ENCODE peak calls at places on chromosomes 3 and 15, in nine cellular contexts. T is stomach; J is lower lobe of right lung; H is CD8-positive, alpha-beta T cell; A is tibial artery; E is pancreas; F is breast epithelium; M is left ventricle myocardium inferior; X is heart right ventricle. Y is an unnamed sample.

GRCh38 chr15:75785771-75786563 is 57.3 kb upstream of the UBE2Q2 start:
- DNase-seq in A (no peak), M (no peak), H (no peak), J (no peak), T (no peak), E (no peak), X (no peak), F (no peak), Y (no peak)

GRCh38 chr3:9196009-9196408 is 53.4 kb downstream of the SRGAP3 start:
- DNase-seq in H (no peak), X (no peak), T (no peak), F (no peak), M (no peak), A (no peak), J (no peak), E (no peak), Y (peak; percentile 16)

GRCh38 chr3:126895178-126896066 is 87.5 kb upstream of the PLXNA1 start:
- DNase-seq in J (no peak), M (no peak), A (peak; percentile 45), H (no peak), E (no peak), X (no peak), T (no peak), F (no peak), Y (peak; percentile 88)

GRCh38 chr3:141065841-141066592 is 14.9 kb downstream of the SPSB4 start:
- DNase-seq in T (no peak), F (no peak), X (no peak), J (no peak), H (no peak), M (no peak), E (no peak), A (no peak), Y (no peak)

GRCh38 chr15:68261241-68261640 is 16.3 kb upstream of the FEM1B start:
- DNase-seq in X (no peak), T (no peak), F (no peak), H (no peak), J (no peak), M (no peak), A (no peak), E (no peak), Y (no peak)

GRCh38 chr15:81263477-81263876 is 60.5 kb downstream of the STARD5 start:
- DNase-seq in X (no peak), A (no peak), T (no peak), E (no peak), F (no peak), M (no peak), J (no peak), H (no peak), Y (no peak)

GRCh38 chr15:80970018-80970657 is 19.5 kb downstream of the MESD start:
- DNase-seq in X (peak; percentile 33), F (peak; percentile 66), M (peak; percentile 42), A (no peak), J (no peak), H (peak; percentile 35), T (peak; percentile 54), E (no peak), Y (peak; percentile 75)

GRCh38 chr3:10833855-10834414 is 17.9 kb downstream of the SLC6A11 start:
- DNase-seq in H (no peak), X (no peak), T (no peak), A (no peak), J (no peak), M (no peak), F (no peak), E (no peak), Y (no peak)

GRCh38 chr15:62506217-62506805 is 341.2 kb upstream of the C2CD4B start:
- DNase-seq in A (no peak), M (no peak), E (no peak), F (no peak), J (no peak), T (no peak), H (no peak), X (no peak), Y (no peak)

GRCh38 chr3:172177046-172177445 is 137.7 kb downstream of the FNDC3B start:
- DNase-seq in A (no peak), T (no peak), F (no peak), E (no peak), J (no peak), H (no peak), X (no peak), M (no peak), Y (no peak)

GRCh38 chr15:38145671-38146111 is 106.9 kb upstream of the SPRED1 start:
- DNase-seq in E (no peak), T (no peak), F (no peak), J (no peak), M (no peak), X (peak; percentile 14), H (no peak), A (no peak), Y (peak; percentile 81)

GRCh38 chr3:148078659-148079058 is 619.0 kb upstream of the AGTR1 start:
- DNase-seq in T (no peak), J (no peak), F (no peak), E (no peak), M (no peak), X (no peak), H (no peak), A (no peak), Y (no peak)

GRCh38 chr3:14689247-14689980 is 14.5 kb downstream of the C3orf20 start:
- DNase-seq in M (no peak), F (no peak), E (no peak), J (no peak), H (no peak), T (no peak), A (no peak), X (no peak), Y (no peak)

GRCh38 chr15:90441011-90441410 is 53.0 kb downstream of the IQGAP1 start:
- DNase-seq in X (no peak), H (no peak), M (no peak), T (no peak), J (no peak), E (no peak), A (no peak), F (no peak), Y (no peak)

GRCh38 chr3:105715372-105715771 is 153.4 kb downstream of the CBLB start:
- DNase-seq in J (no peak), X (no peak), E (no peak), F (no peak), A (no peak), H (no peak), T (no peak), M (no peak), Y (no peak)

GRCh38 chr15:89496155-89497098 is at the start of gene RHCG:
- DNase-seq in E (peak; percentile 57), H (no peak), X (no peak), M (no peak), A (no peak), T (no peak), J (no peak), F (no peak), Y (no peak)

GRCh38 chr3:138678086-138678485 is 69.5 kb downstream of the FAIM start:
- DNase-seq in J (no peak), T (no peak), H (no peak), M (no peak), F (no peak), E (no peak), A (no peak), X (no peak), Y (no peak)

GRCh38 chr3:138678874-138679392 is 70.4 kb downstream of the FAIM start:
- DNase-seq in E (no peak), X (no peak), T (no peak), J (no peak), A (no peak), M (no peak), F (no peak), H (no peak), Y (no peak)

GRCh38 chr3:138673641-138674040 is 65.1 kb downstream of the FAIM start:
- DNase-seq in M (no peak), X (no peak), T (no peak), A (no peak), H (no peak), E (no peak), F (no peak), J (no peak), Y (no peak)

GRCh38 chr3:138674131-138674530 is 65.6 kb downstream of the FAIM start:
- DNase-seq in A (no peak), X (no peak), T (no peak), H (no peak), E (no peak), M (no peak), F (no peak), J (no peak), Y (no peak)

DNA sequence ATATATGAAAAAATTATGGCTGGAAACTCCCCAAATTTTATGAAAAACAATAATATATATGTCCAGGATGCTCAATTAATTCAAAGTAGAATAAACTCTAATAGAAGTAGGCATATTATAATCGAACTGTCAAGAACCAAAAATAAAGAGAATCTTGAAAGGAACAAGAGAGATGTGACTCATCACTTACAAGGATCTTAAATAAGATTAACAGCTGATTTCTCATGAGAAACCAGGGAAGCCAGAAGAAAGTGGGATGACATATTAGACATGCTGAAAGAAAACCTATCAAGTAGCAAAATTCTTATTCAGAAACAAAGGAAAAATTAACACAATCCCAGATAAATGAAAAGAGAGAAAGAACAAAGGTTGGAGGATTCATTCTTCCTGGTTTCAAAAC is 66.8 kb downstream of the FAIM start:
- DNase-seq in A (no peak), E (no peak), J (no peak), X (no peak), H (no peak), T (no peak), M (no peak), F (no peak), Y (no peak)
- H3K36me3 ChIP-seq in A (peaks cover 25% of the 10 kb centered on the region), E (no peaks in the 10 kb centered on the region), J (peaks cover 22% of the 10 kb centered on the region), X (peaks cover 17% of the 10 kb centered on the region), H (no peaks in the 10 kb centered on the region), T (peaks cover 42% of the 10 kb centered on the region), M (peaks cover 49% of the 10 kb centered on the region), F (peaks cover 4% of the 10 kb centered on the region), Y (no peaks in the 10 kb centered on the region)

GRCh38 chr3:123380261-123380660 is 68.6 kb downstream of the ADCY5 start:
- DNase-seq in M (no peak), F (no peak), H (no peak), X (no peak), A (no peak), T (no peak), J (no peak), E (no peak), Y (no peak)
- H3K36me3 ChIP-seq in M (no peaks in the 10 kb centered on the region), F (no peaks in the 10 kb centered on the region), H (no peaks in the 10 kb centered on the region), X (no peaks in the 10 kb centered on the region), A (no peaks in the 10 kb centered on the region), T (no peaks in the 10 kb centered on the region), J (no peaks in the 10 kb centered on the region), E (no peaks in the 10 kb centered on the region), Y (no peaks in the 10 kb centered on the region)

DNA sequence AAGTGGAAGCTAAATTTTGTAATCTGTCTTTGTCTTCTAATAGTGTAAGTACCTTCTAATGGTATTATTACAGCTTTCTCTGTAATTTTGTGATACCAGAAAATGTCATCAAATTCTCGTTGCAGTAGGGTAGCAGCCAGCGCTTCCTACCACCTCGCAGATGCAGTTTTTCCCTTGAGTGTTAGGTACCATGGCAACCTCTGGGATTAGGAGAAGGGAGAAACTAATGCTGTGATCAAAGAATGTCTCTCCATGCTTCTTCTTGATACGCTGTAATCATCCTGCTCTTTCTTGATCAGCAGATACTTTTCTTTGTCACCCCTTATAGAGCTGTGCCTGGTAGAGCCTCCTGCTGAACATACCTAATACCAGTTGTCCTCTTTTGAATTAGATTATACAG is 27.7 kb downstream of the SRP14 start:
- DNase-seq in J (no peak), X (no peak), A (no peak), H (no peak), T (no peak), E (no peak), M (no peak), F (no peak), Y (no peak)
- H3K36me3 ChIP-seq in J (peaks cover 95% of the 10 kb centered on the region), X (peaks cover 70% of the 10 kb centered on the region), A (peaks cover 95% of the 10 kb centered on the region), H (peaks cover 18% of the 10 kb centered on the region), T (peaks cover 98% of the 10 kb centered on the region), E (peaks cover 5% of the 10 kb centered on the region), M (peaks cover 91% of the 10 kb centered on the region), F (no peaks in the 10 kb centered on the region), Y (peaks cover 38% of the 10 kb centered on the region)

GRCh38 chr3:47288966-47289910 is 6.5 kb downstream of the KLHL18 start:
- DNase-seq in F (no peak), E (no peak), A (no peak), J (no peak), M (no peak), H (no peak), X (no peak), T (no peak), Y (no peak)
- H3K36me3 ChIP-seq in F (no peaks in the 10 kb centered on the region), E (no peaks in the 10 kb centered on the region), A (peaks cover 17% of the 10 kb centered on the region), J (peaks cover 24% of the 10 kb centered on the region), M (peaks cover 30% of the 10 kb centered on the region), H (peaks cover 7% of the 10 kb centered on the region), X (no peaks in the 10 kb centered on the region), T (peaks cover 42% of the 10 kb centered on the region), Y (peaks cover 4% of the 10 kb centered on the region)

Y was measured in SJCRH30.